ENCODE peak calls at places on chromosome 15, in nine cellular contexts. M, Q, K, H, V, A, S, W and P are unnamed samples.

GRCh38 chr15:32838820-32839219 is 121.0 kb downstream of the GREM1 start:
- DNase-seq in H (no peak), S (no peak), Q (peak), V (no peak), M (no peak), W (no peak), K (no peak), A (no peak), P (no peak)

GRCh38 chr15:27669641-27670040 is 429.5 kb downstream of the OCA2 start:
- DNase-seq in V (no peak), A (no peak), K (no peak), H (no peak), M (no peak), S (no peak), Q (no peak), W (no peak), P (no peak)

GRCh38 chr15:52164631-52165265 is 26.4 kb downstream of the GNB5 start:
- DNase-seq in M (peak), S (no peak), V (no peak), H (no peak), W (no peak), K (no peak), A (no peak), Q (no peak), P (peak)

GRCh38 chr15:64712353-64712752 is 63.0 kb downstream of the RBPMS2 start:
- DNase-seq in Q (no peak), H (no peak), W (no peak), V (no peak), M (no peak), A (no peak), S (no peak), K (no peak), P (no peak)

GRCh38 chr15:87349181-87349580 is 907.4 kb downstream of the NTRK3 start:
- DNase-seq in M (no peak), S (no peak), H (no peak), A (no peak), K (no peak), W (no peak), Q (no peak), V (no peak), P (peak)

GRCh38 chr15:31325432-31325975 is 1.1 kb upstream of the KLF13 start:
- DNase-seq in W (peak), Q (peak), V (peak), K (peak), M (peak), S (peak), A (peak), H (peak), P (peak)

GRCh38 chr15:57134877-57135276 is 216.4 kb downstream of the TCF12 start:
- DNase-seq in Q (no peak), K (no peak), H (no peak), V (no peak), A (no peak), W (no peak), S (no peak), M (no peak), P (no peak)

GRCh38 chr15:31153531-31153930 is 52.0 kb upstream of the TRPM1 start:
- DNase-seq in K (no peak), V (no peak), M (no peak), W (no peak), S (no peak), Q (no peak), A (no peak), H (no peak), P (no peak)

GRCh38 chr15:99248000-99248727 is 1.2 kb downstream of the TTC23 start:
- DNase-seq in K (no peak), M (no peak), Q (no peak), W (no peak), S (no peak), H (no peak), A (no peak), V (no peak), P (no peak)

GRCh38 chr15:43433160-43433559 is 59.8 kb downstream of the TP53BP1 start:
- DNase-seq in S (no peak), W (no peak), K (no peak), M (no peak), A (no peak), V (no peak), Q (no peak), H (no peak), P (no peak)

GRCh38 chr15:25065286-25065685 is 110.5 kb downstream of the SNRPN start:
- DNase-seq in M (no peak), A (no peak), H (no peak), S (no peak), W (no peak), Q (no peak), K (no peak), V (no peak), P (no peak)

GRCh38 chr15:95247068-95247984 is 1016.0 kb downstream of the MCTP2 start:
- DNase-seq in W (no peak), V (no peak), S (no peak), M (no peak), A (no peak), Q (peak), K (no peak), H (no peak), P (no peak)

GRCh38 chr15:42494998-42495360 is 455 bp upstream of the SNAP23 start:
- DNase-seq in W (no peak), V (peak), Q (peak), H (peak), A (no peak), K (peak), S (no peak), M (no peak), P (no peak)

GRCh38 chr15:86620636-86621349 is 541.1 kb downstream of the AGBL1 start:
- DNase-seq in Q (no peak), V (no peak), A (no peak), K (no peak), W (no peak), S (no peak), H (no peak), M (no peak), P (no peak)

GRCh38 chr15:23055316-23055715 is 15.9 kb upstream of the TUBGCP5 start:
- DNase-seq in H (no peak), A (no peak), V (no peak), Q (no peak), W (no peak), S (no peak), K (no peak), M (no peak), P (no peak)

GRCh38 chr15:58369261-58369699 is 62.5 kb upstream of the LIPC start:
- DNase-seq in H (no peak), A (no peak), W (no peak), M (no peak), S (no peak), K (peak), V (no peak), Q (no peak), P (no peak)

GRCh38 chr15:44194397-44195150 is 497 bp downstream of the FRMD5 start:
- DNase-seq in Q (peak), M (peak), A (peak), S (peak), W (no peak), H (peak), V (peak), K (peak), P (no peak)

GRCh38 chr15:98442379-98442833 is 205.9 kb upstream of the IGF1R start:
- DNase-seq in K (peak), H (no peak), W (peak), V (peak), M (peak), S (no peak), A (peak), Q (peak), P (peak)

GRCh38 chr15:31457631-31458526 is 131.2 kb downstream of the KLF13 start:
- DNase-seq in M (no peak), V (no peak), Q (no peak), K (no peak), H (no peak), W (no peak), A (no peak), S (no peak), P (peak)

GRCh38 chr15:48244923-48245322 is 38.8 kb downstream of the SLC12A1 start:
- DNase-seq in Q (peak), H (no peak), S (no peak), V (no peak), A (no peak), K (no peak), M (no peak), W (no peak), P (no peak)

GRCh38 chr15:100230784-100231183 is 111.0 kb downstream of the ADAMTS17 start:
- DNase-seq in V (no peak), A (no peak), S (no peak), H (no peak), M (no peak), Q (no peak), W (no peak), K (no peak), P (no peak)

GRCh38 chr15:25397110-25397509 is 41.7 kb downstream of the UBE3A start:
- DNase-seq in K (no peak), M (no peak), A (no peak), S (no peak), W (no peak), V (no peak), H (no peak), Q (no peak), P (no peak)

GRCh38 chr15:92118162-92118935 is 264.8 kb downstream of the SLCO3A1 start:
- DNase-seq in A (no peak), Q (no peak), M (peak), V (no peak), H (no peak), S (no peak), W (no peak), K (no peak), P (no peak)

GRCh38 chr15:69946870-69947269 is 150.8 kb downstream of the TLE3 start:
- DNase-seq in M (no peak), W (no peak), Q (no peak), H (no peak), S (no peak), K (no peak), V (no peak), A (no peak), P (no peak)

GRCh38 chr15:40409366-40409765 is 3.8 kb downstream of the IVD start:
- DNase-seq in S (no peak), V (no peak), Q (no peak), M (no peak), K (peak), W (no peak), H (no peak), A (no peak), P (no peak)

GRCh38 chr15:71106802-71107500 is 8.3 kb upstream of the THSD4 start:
- DNase-seq in W (no peak), S (no peak), M (no peak), A (no peak), K (no peak), Q (no peak), H (no peak), V (no peak), P (no peak)

GRCh38 chr15:45110256-45110820 is 3.6 kb downstream of the DUOX2 start:
- DNase-seq in M (no peak), W (no peak), H (no peak), S (no peak), K (no peak), V (no peak), Q (no peak), A (no peak), P (peak)

GRCh38 chr15:70582143-70582945 is 181.0 kb downstream of the UACA start:
- DNase-seq in H (no peak), M (no peak), A (no peak), V (no peak), Q (no peak), S (no peak), K (no peak), W (no peak), P (no peak)

GRCh38 chr15:95620934-95621579 is 709.4 kb upstream of the NR2F2 start:
- DNase-seq in V (no peak), W (no peak), M (no peak), Q (no peak), K (no peak), S (no peak), A (no peak), H (no peak), P (no peak)

GRCh38 chr15:48330045-48330840 is 986 bp upstream of the DUT start:
- DNase-seq in Q (no peak), H (no peak), V (no peak), A (no peak), S (no peak), W (no peak), M (no peak), K (no peak), P (peak)

GRCh38 chr15:73972984-73973682 is 19.0 kb downstream of the STOML1 start:
- DNase-seq in M (peak), A (peak), W (peak), V (peak), K (peak), S (peak), H (peak), Q (peak), P (peak)

GRCh38 chr15:101148881-101149664 is 102.8 kb downstream of the CHSY1 start:
- DNase-seq in S (no peak), W (no peak), A (no peak), H (no peak), V (no peak), Q (no peak), M (no peak), K (no peak), P (no peak)

GRCh38 chr15:61227269-61228024 is 1.7 kb downstream of the RORA start:
- DNase-seq in M (peak), V (peak), S (no peak), K (no peak), A (no peak), W (no peak), H (peak), Q (peak), P (no peak)

GRCh38 chr15:76327191-76328105 is 9.1 kb upstream of the ISL2 start:
- DNase-seq in Q (no peak), K (no peak), A (no peak), H (no peak), S (no peak), V (no peak), W (no peak), M (no peak), P (no peak)

GRCh38 chr15:48096813-48097212 is 24.0 kb upstream of the SLC24A5 start:
- DNase-seq in W (no peak), V (no peak), Q (peak), S (no peak), K (no peak), H (no peak), M (no peak), A (no peak), P (no peak)